ENCODE peak calls at places on chromosomes 13 and 19, in seven cellular contexts. Y, A, F, M, H, B and S are unnamed samples.

GRCh38 chr13:82791035-82791434 is 1091.2 kb downstream of the SLITRK1 start:
- DNase-seq in Y (no peak), A (no peak), F (no peak), M (no peak), H (no peak), B (no peak), S (no peak)

GRCh38 chr19:23996549-23996948 is 81.9 kb downstream of the ZNF726 start:
- DNase-seq in Y (peak), A (no peak), F (no peak), M (no peak), H (no peak), B (no peak), S (no peak)

GRCh38 chr13:46343279-46343949 is 43.6 kb downstream of the RUBCNL start:
- DNase-seq in Y (no peak), A (no peak), F (no peak), M (no peak), H (no peak), B (no peak), S (no peak)

GRCh38 chr19:2043269-2043641 is 7.8 kb downstream of the MKNK2 start:
- DNase-seq in Y (peak), A (no peak), F (no peak), M (peak), H (no peak), B (no peak), S (no peak)

GRCh38 chr13:96089749-96090239 is at the start of gene HS6ST3:
- DNase-seq in Y (no peak), A (peak), F (peak), M (no peak), H (no peak), B (no peak), S (no peak)

GRCh38 chr13:70849267-70849666 is 741.0 kb upstream of the KLHL1 start:
- DNase-seq in Y (no peak), A (no peak), F (no peak), M (no peak), H (no peak), B (no peak), S (no peak)

GRCh38 chr13:77310579-77311279 is 16.2 kb downstream of the MYCBP2 start:
- DNase-seq in Y (no peak), A (no peak), F (no peak), M (no peak), H (no peak), B (no peak), S (no peak)

GRCh38 chr13:45003417-45003816 is 14.1 kb downstream of the GPALPP1 start:
- DNase-seq in Y (no peak), A (no peak), F (no peak), M (no peak), H (no peak), B (no peak), S (no peak)

GRCh38 chr19:45468803-45469131 is 971 bp downstream of the FOSB start:
- DNase-seq in Y (no peak), A (peak), F (no peak), M (no peak), H (no peak), B (no peak), S (no peak)

GRCh38 chr13:39866722-39867121 is 211.3 kb downstream of the COG6 start:
- DNase-seq in Y (no peak), A (no peak), F (no peak), M (no peak), H (no peak), B (no peak), S (no peak)

GRCh38 chr13:30418886-30419459 is 3.3 kb upstream of the UBE2L5 start:
- DNase-seq in Y (no peak), A (no peak), F (peak), M (no peak), H (no peak), B (no peak), S (no peak)

GRCh38 chr13:27379126-27379525 is 45.3 kb upstream of the GTF3A start:
- DNase-seq in Y (no peak), A (no peak), F (no peak), M (no peak), H (no peak), B (no peak), S (no peak)

GRCh38 chr13:43071824-43072223 is 48.4 kb downstream of the DNAJC15 start:
- DNase-seq in Y (no peak), A (no peak), F (no peak), M (no peak), H (no peak), B (no peak), S (no peak)

GRCh38 chr13:113216165-113217056 is 7.0 kb downstream of the CUL4A start:
- DNase-seq in Y (no peak), A (peak), F (peak), M (peak), H (no peak), B (peak), S (peak)

GRCh38 chr13:96963786-96964475 is 30.3 kb downstream of the OXGR1 start:
- DNase-seq in Y (no peak), A (no peak), F (no peak), M (no peak), H (no peak), B (no peak), S (no peak)

GRCh38 chr13:68467160-68467559 is 1237.0 kb upstream of the PCDH9 start:
- DNase-seq in Y (no peak), A (no peak), F (no peak), M (no peak), H (no peak), B (no peak), S (no peak)

GRCh38 chr19:7926021-7926726 is at the start of gene CTXN1:
- DNase-seq in Y (no peak), A (peak), F (peak), M (peak), H (no peak), B (peak), S (peak)

GRCh38 chr19:16160943-16161560 is 12.3 kb downstream of the CIB3 start:
- DNase-seq in Y (no peak), A (no peak), F (no peak), M (no peak), H (no peak), B (peak), S (no peak)

GRCh38 chr19:5985098-5985783 is 7.3 kb upstream of the RANBP3 start:
- DNase-seq in Y (no peak), A (no peak), F (no peak), M (no peak), H (no peak), B (no peak), S (no peak)

GRCh38 chr13:51342706-51343105 is 3.2 kb downstream of the SERPINE3 start:
- DNase-seq in Y (no peak), A (no peak), F (no peak), M (no peak), H (no peak), B (no peak), S (no peak)

GRCh38 chr13:109301276-109301675 is 485.1 kb downstream of the IRS2 start:
- DNase-seq in Y (no peak), A (no peak), F (no peak), M (no peak), H (no peak), B (no peak), S (no peak)

GRCh38 chr13:94712812-94713555 is 639 bp upstream of the SOX21 start:
- DNase-seq in Y (no peak), A (peak), F (peak), M (no peak), H (no peak), B (no peak), S (no peak)

GRCh38 chr19:8321760-8322637 is 703 bp downstream of the RPS28 start:
- DNase-seq in Y (no peak), A (no peak), F (no peak), M (no peak), H (no peak), B (no peak), S (no peak)

GRCh38 chr13:112444001-112444311 is 67.8 kb downstream of the SPACA7 start:
- DNase-seq in Y (peak), A (peak), F (peak), M (peak), H (peak), B (peak), S (peak)

GRCh38 chr13:111259058-111259457 is 61.4 kb upstream of the TEX29 start:
- DNase-seq in Y (no peak), A (no peak), F (no peak), M (no peak), H (no peak), B (no peak), S (no peak)

GRCh38 chr19:28285917-28286316 is 927.0 kb downstream of the UQCRFS1 start:
- DNase-seq in Y (no peak), A (no peak), F (no peak), M (no peak), H (no peak), B (no peak), S (no peak)

GRCh38 chr13:77876176-77876575 is 42.5 kb downstream of the EDNRB start:
- DNase-seq in Y (no peak), A (no peak), F (no peak), M (no peak), H (no peak), B (no peak), S (no peak)

GRCh38 chr19:7917292-7918061 is 2.7 kb upstream of the SNAPC2 start:
- DNase-seq in Y (no peak), A (peak), F (no peak), M (peak), H (no peak), B (peak), S (no peak)

GRCh38 chr19:48513289-48514122 is 1.9 kb upstream of the LMTK3 start:
- DNase-seq in Y (peak), A (peak), F (peak), M (peak), H (no peak), B (peak), S (no peak)
- TF ChIP-seq POLR2AphosphoS5 in Y (no peak), A (peak), F (peak), M (peak), H (no peak), B (no peak), S (no peak)

GRCh38 chr13:35914662-35915061 is 216.5 kb downstream of the DCLK1 start:
- DNase-seq in Y (no peak), A (no peak), F (no peak), M (no peak), H (no peak), B (no peak), S (no peak)

GRCh38 chr13:35920816-35921215 is 210.4 kb downstream of the DCLK1 start:
- DNase-seq in Y (no peak), A (no peak), F (no peak), M (no peak), H (no peak), B (no peak), S (no peak)

GRCh38 chr13:35916186-35916585 is 215.0 kb downstream of the DCLK1 start:
- DNase-seq in Y (no peak), A (no peak), F (no peak), M (no peak), H (no peak), B (no peak), S (no peak)

GRCh38 chr13:35917942-35918645 is 213.1 kb downstream of the DCLK1 start:
- DNase-seq in Y (no peak), A (no peak), F (no peak), M (no peak), H (no peak), B (no peak), S (no peak)

GRCh38 chr13:35917252-35917941 is 213.8 kb downstream of the DCLK1 start:
- DNase-seq in Y (no peak), A (no peak), F (no peak), M (no peak), H (no peak), B (no peak), S (no peak)
- H3K27ac ChIP-seq in Y (no peak), A (peak), F (no peak), M (no peak), H (peak), B (no peak), S (peak)

GRCh38 chr19:10222201-10222890 is 8.8 kb downstream of the S1PR2 start:
- DNase-seq in Y (no peak), A (no peak), F (no peak), M (no peak), H (no peak), B (no peak), S (no peak)

GRCh38 chr19:10219678-10220077 is 11.5 kb downstream of the S1PR2 start:
- DNase-seq in Y (no peak), A (no peak), F (no peak), M (no peak), H (no peak), B (no peak), S (no peak)

GRCh38 chr19:10220695-10221094 is 10.4 kb downstream of the S1PR2 start:
- DNase-seq in Y (no peak), A (no peak), F (no peak), M (no peak), H (no peak), B (no peak), S (no peak)

GRCh38 chr19:10214784-10215183 is 16.3 kb downstream of the S1PR2 start:
- DNase-seq in Y (no peak), A (no peak), F (no peak), M (no peak), H (no peak), B (no peak), S (no peak)

DNA sequence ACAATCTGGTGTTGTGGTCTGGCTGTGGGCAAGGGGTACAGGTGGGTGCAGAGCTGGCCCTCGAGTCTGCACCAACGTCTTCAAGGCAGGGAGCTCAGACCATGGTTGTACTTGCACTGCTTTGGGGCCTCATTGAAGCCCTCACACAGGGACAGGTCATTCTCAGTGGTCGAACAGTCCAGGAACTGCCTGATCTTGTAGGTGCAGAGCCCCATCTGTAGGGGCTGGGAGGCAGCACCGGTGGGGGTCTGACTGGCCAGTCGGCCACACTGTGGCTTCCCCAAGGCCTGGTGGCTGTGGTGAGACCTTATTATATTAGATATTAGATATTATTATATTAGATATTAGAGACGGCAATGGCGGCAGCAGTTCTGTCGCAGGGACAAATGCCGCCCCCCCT is 14.0 kb downstream of the S1PR2 start:
- DNase-seq in Y (no peak), A (no peak), F (no peak), M (no peak), H (no peak), B (no peak), S (no peak)
- TF ChIP-seq CTCF in Y (no peak), A (no peak), F (no peak), M (no peak), H (no peak), B (no peak), S (no peak)

DNA sequence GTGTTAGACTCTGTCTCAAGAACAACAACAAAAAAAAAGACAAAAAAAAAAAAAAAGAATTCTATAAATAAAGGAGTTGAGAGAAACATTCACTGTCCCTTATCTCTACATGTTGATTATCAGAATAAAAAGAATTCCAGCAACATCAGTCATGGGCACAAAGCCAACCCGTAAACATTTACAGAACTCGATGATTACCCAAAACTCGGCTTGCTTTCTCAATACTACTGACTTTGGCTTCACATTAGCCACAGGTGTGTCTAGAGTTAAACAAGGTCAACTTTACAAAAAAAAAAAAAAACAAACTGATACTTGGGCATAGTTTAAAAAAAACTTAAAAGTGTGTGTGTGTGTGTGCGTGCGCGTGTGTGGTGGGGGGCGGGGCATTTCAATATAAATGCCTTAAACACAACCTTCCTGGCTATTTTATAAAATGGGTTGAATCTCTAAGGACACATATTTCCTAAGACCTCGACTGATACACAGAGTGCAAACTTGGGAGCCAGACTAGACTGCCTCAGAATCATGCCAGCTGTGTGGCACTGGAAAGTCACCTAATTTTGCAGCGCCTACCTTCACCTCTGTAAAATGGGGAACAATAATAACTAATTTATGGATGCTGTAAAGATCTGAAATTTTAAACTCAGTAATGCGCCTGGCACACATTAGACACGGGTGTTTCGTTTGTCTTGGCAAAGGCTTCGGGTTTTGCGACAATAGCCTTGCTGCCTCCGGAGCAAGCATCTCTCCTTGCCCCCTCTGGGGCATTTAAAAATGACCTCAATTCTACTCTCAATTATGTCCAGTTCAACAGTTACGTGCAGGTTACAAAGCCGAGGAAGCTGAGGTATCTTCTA is 925 bp downstream of the EBPL start:
- DNase-seq in Y (peak), A (peak), F (peak), M (no peak), H (no peak), B (peak), S (no peak)
- TF ChIP-seq POLR2AphosphoS5 in Y (no peak), A (no peak), F (peak), M (no peak), H (no peak), B (no peak), S (no peak)

GRCh38 chr19:12649941-12650340 is 16.6 kb downstream of the MAN2B1 start:
- DNase-seq in Y (no peak), A (no peak), F (no peak), M (no peak), H (no peak), B (no peak), S (no peak)

GRCh38 chr19:12647490-12648071 is 19.0 kb downstream of the MAN2B1 start:
- DNase-seq in Y (no peak), A (peak), F (peak), M (peak), H (no peak), B (peak), S (peak)

GRCh38 chr19:12646551-12646950 is 20.0 kb downstream of the MAN2B1 start:
- DNase-seq in Y (no peak), A (no peak), F (no peak), M (no peak), H (no peak), B (no peak), S (no peak)

GRCh38 chr19:12648088-12648487 is 18.5 kb downstream of the MAN2B1 start:
- DNase-seq in Y (no peak), A (no peak), F (no peak), M (no peak), H (no peak), B (no peak), S (no peak)

DNA sequence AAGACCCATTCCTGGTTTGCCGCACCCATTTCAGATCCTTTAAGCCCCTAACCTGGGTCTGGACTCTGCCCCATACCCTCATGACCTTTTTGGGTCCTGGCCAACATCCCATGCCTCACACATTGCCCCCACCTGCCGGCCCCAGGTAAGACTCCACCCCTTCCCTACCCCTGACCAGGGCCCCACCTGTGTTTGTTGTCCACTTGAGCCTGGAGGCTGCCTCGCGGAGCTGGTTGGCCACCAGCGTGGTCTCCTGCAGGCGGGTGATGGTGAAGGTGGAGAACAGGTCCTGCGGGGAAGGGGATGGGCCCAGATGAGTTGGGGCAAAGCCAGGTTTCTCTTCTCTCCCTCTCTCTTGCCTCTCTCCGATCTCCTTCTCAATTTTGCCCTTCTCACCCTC is 19.5 kb downstream of the MAN2B1 start:
- DNase-seq in Y (no peak), A (no peak), F (no peak), M (no peak), H (no peak), B (no peak), S (no peak)
- H3K27ac ChIP-seq in Y (no peak), A (peak), F (no peak), M (no peak), H (no peak), B (no peak), S (no peak)

DNA sequence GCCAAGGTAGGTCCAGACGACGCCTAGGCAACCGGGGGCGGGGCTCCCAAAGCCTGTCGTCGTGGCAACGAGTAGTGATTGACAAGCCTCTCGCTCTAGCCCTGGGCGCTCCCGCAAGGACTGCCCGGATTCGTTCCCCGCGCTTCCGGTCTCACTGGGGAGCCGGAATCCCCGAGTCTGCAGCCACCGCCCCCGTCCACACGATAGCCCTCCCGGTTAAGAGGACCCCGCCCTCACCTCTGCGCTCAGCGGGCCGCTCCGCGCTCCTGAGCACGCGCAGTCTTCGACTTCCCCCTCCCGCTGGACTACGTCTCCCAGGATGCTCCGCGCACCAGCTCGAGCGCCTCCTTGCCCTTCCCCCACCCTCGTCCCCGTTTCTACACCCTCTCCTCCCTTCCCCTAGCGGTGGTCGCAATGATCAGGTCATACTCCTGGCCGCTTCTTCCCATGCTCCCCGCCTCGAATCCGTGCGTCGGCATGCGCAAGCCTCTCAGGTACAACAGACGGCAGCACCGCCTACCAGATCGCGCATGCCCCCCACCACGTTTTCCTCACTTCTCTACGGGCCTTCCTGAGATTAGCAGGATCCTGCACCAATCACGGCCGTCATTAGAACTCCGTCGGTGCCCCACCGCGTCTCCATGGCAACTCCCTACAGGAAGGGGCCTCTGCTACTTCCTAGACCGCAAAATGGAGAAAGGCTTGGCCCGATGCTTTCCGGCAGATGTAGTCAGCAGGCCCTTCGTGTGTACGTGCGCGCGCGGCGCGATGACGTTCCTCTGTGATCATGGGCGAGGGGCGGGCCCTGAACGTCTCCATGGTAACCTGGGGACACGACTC is at the start of gene MZF1:
- DNase-seq in Y (peak), A (peak), F (peak), M (peak), H (peak), B (peak), S (peak)
- TF ChIP-seq CTCF in Y (no peak), A (peak), F (no peak), M (no peak), H (peak), B (no peak), S (peak)

GRCh38 chr19:44093931-44094765 is at the start of gene ZNF224:
- DNase-seq in Y (peak), A (peak), F (peak), M (peak), H (peak), B (peak), S (peak)
- TF ChIP-seq POLR2AphosphoS5 in Y (peak), A (peak), F (peak), M (peak), H (no peak), B (peak), S (peak)